ENCODE peak calls at places on chromosomes 7 and 10, in seven cellular contexts. One of them, this sample, is unnamed.

GRCh38 chr10:103661198-103661950 is 167.9 kb downstream of the NEURL1 start:
- DNase-seq in myocyte: peak; percentile 94
- DNase-seq in caudate nucleus: peak; percentile 31
- DNase-seq in neural crest cell: peak; percentile 24
- DNase-seq in NCI-H82: peak; percentile 51
- DNase-seq in AG04449: peak; percentile 83
- DNase-seq in stromal cell of bone marrow: peak; percentile 89
- DNase-seq in this sample: peak; percentile 35

GRCh38 chr7:93148727-93149126 is 542 bp upstream of the SAMD9L start:
- DNase-seq in AG04449: no peak
- DNase-seq in caudate nucleus: no peak
- DNase-seq in stromal cell of bone marrow: no peak
- DNase-seq in NCI-H82: peak; percentile 38
- DNase-seq in myocyte: no peak
- DNase-seq in neural crest cell: no peak
- DNase-seq in this sample: no peak

GRCh38 chr10:126798649-126799048 is 106.6 kb upstream of the DOCK1 start:
- DNase-seq in stromal cell of bone marrow: no peak
- DNase-seq in neural crest cell: no peak
- DNase-seq in myocyte: no peak
- DNase-seq in caudate nucleus: no peak
- DNase-seq in NCI-H82: peak; percentile 9
- DNase-seq in AG04449: no peak
- DNase-seq in this sample: no peak

GRCh38 chr10:90988024-90988423 is 67.1 kb upstream of the ANKRD1 start:
- DNase-seq in myocyte: no peak
- DNase-seq in caudate nucleus: no peak
- DNase-seq in neural crest cell: no peak
- DNase-seq in stromal cell of bone marrow: no peak
- DNase-seq in AG04449: no peak
- DNase-seq in NCI-H82: no peak
- DNase-seq in this sample: no peak

GRCh38 chr7:94295805-94296204 is 98.9 kb upstream of the COL1A2 start:
- DNase-seq in stromal cell of bone marrow: peak; percentile 86
- DNase-seq in NCI-H82: peak; percentile 44
- DNase-seq in caudate nucleus: no peak
- DNase-seq in AG04449: no peak
- DNase-seq in myocyte: peak; percentile 92
- DNase-seq in neural crest cell: no peak
- DNase-seq in this sample: no peak

GRCh38 chr10:50577681-50578350 is 45.9 kb downstream of the SGMS1 start:
- DNase-seq in AG04449: no peak
- DNase-seq in NCI-H82: peak; percentile 33
- DNase-seq in neural crest cell: no peak
- DNase-seq in myocyte: peak; percentile 50
- DNase-seq in stromal cell of bone marrow: no peak
- DNase-seq in caudate nucleus: peak; percentile 28
- DNase-seq in this sample: no peak

GRCh38 chr7:137343483-137343841 is at the start of gene PTN:
- DNase-seq in NCI-H82: peak; percentile 39
- DNase-seq in AG04449: no peak
- DNase-seq in stromal cell of bone marrow: peak; percentile 55
- DNase-seq in myocyte: peak; percentile 47
- DNase-seq in neural crest cell: peak; percentile 43
- DNase-seq in caudate nucleus: peak; percentile 41
- DNase-seq in this sample: no peak

GRCh38 chr7:123752534-123752933 is 3.7 kb upstream of the WASL start:
- DNase-seq in caudate nucleus: no peak
- DNase-seq in stromal cell of bone marrow: no peak
- DNase-seq in NCI-H82: peak; percentile 19
- DNase-seq in myocyte: no peak
- DNase-seq in neural crest cell: no peak
- DNase-seq in AG04449: no peak
- DNase-seq in this sample: no peak

This sample was measured in effector CD4-positive, alpha-beta T cell.